ENCODE peak calls at places on chromosomes 12 and 14, in eight cellular contexts. One of them, this sample, is unnamed.

GRCh38 chr12:72448089-72448488 is 175.9 kb downstream of the TRHDE start:
- DNase-seq in GM12892: no peak
- DNase-seq in A549: no peak
- DNase-seq in NB4: peak
- DNase-seq in tibial nerve: no peak
- DNase-seq in stomach: no peak
- DNase-seq in uterus: no peak
- DNase-seq in heart left ventricle: no peak
- DNase-seq in this sample: no peak

GRCh38 chr12:101436146-101436545 is 28.6 kb upstream of the ARL1 start:
- DNase-seq in heart left ventricle: no peak
- DNase-seq in stomach: no peak
- DNase-seq in GM12892: no peak
- DNase-seq in NB4: no peak
- DNase-seq in tibial nerve: no peak
- DNase-seq in A549: no peak
- DNase-seq in uterus: no peak
- DNase-seq in this sample: no peak

GRCh38 chr12:5114436-5114835 is 70.8 kb downstream of the KCNA5 start:
- DNase-seq in stomach: no peak
- DNase-seq in uterus: no peak
- DNase-seq in heart left ventricle: no peak
- DNase-seq in GM12892: no peak
- DNase-seq in A549: no peak
- DNase-seq in tibial nerve: peak
- DNase-seq in NB4: no peak
- DNase-seq in this sample: no peak

GRCh38 chr12:70049596-70050360 is 193.5 kb upstream of the CNOT2 start:
- DNase-seq in tibial nerve: no peak
- DNase-seq in uterus: no peak
- DNase-seq in stomach: no peak
- DNase-seq in A549: no peak
- DNase-seq in NB4: peak
- DNase-seq in GM12892: peak
- DNase-seq in heart left ventricle: no peak
- DNase-seq in this sample: no peak

GRCh38 chr12:122064034-122064777 is 14.3 kb upstream of the MLXIP start:
- DNase-seq in A549: peak
- DNase-seq in uterus: peak
- DNase-seq in tibial nerve: peak
- DNase-seq in NB4: peak
- DNase-seq in GM12892: peak
- DNase-seq in heart left ventricle: peak
- DNase-seq in stomach: peak
- DNase-seq in this sample: no peak

GRCh38 chr14:72049462-72049861 is 117.2 kb downstream of the RGS6 start:
- DNase-seq in A549: no peak
- DNase-seq in GM12892: peak
- DNase-seq in NB4: no peak
- DNase-seq in stomach: no peak
- DNase-seq in tibial nerve: no peak
- DNase-seq in heart left ventricle: no peak
- DNase-seq in uterus: no peak
- DNase-seq in this sample: no peak

GRCh38 chr12:123714302-123714627 is 2.1 kb downstream of the ATP6V0A2 start:
- DNase-seq in GM12892: no peak
- DNase-seq in heart left ventricle: no peak
- DNase-seq in uterus: no peak
- DNase-seq in A549: no peak
- DNase-seq in NB4: no peak
- DNase-seq in tibial nerve: no peak
- DNase-seq in stomach: no peak
- DNase-seq in this sample: no peak

GRCh38 chr12:71164166-71164876 is 6.5 kb upstream of the TSPAN8 start:
- DNase-seq in A549: no peak
- DNase-seq in stomach: no peak
- DNase-seq in tibial nerve: no peak
- DNase-seq in NB4: no peak
- DNase-seq in heart left ventricle: no peak
- DNase-seq in GM12892: no peak
- DNase-seq in uterus: no peak
- DNase-seq in this sample: no peak

GRCh38 chr14:104134061-104134965 is 4.1 kb upstream of the KIF26A start:
- DNase-seq in heart left ventricle: peak
- DNase-seq in uterus: no peak
- DNase-seq in NB4: no peak
- DNase-seq in A549: no peak
- DNase-seq in GM12892: no peak
- DNase-seq in tibial nerve: no peak
- DNase-seq in stomach: no peak
- DNase-seq in this sample: no peak

DNA sequence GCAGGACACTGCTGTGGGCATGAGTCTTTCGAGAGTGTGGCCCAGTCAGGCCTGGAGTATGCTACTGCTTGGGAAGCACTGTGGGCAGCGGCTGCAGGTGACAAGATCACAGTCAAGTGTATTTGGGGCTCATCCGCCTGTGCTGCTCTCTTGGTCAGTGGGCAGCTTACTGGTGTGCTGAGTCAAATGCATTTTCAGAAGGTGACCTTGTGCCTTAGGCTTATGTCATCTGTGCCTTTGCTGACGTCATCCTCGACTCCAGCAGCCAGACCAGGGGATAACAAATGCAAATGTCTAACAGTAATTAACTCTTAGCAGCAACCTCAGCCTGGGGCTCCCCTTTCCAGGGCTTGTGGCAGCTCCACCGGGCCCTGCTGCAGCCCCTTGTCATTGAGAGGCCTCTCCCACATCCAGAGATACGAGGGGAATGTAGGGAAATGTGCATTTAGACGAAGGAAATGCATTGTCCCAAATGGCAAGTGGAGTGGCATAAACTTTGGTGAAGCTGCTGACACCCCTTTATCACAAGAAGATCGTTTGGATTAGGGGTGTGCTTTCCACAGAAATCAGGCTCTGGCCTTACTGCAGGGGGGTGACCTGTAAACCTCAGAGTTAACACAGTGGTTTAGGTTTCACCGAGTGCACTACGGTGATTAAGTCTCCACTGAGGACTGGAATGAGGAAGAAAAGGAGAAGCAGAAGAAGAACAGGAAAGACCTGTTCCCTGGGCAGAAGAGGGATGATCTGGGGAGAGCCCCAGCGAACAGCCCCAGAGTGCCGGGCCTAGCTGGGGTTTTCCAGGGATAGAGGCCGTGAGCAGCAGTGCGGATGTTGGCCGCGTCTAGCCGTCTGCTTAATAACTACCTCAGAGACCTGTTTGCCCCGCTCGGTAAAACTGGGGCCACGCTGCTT is 39.7 kb downstream of the PSMA6 start:
- DNase-seq in A549: no peak
- DNase-seq in heart left ventricle: no peak
- DNase-seq in uterus: no peak
- DNase-seq in tibial nerve: no peak
- DNase-seq in GM12892: no peak
- DNase-seq in NB4: no peak
- DNase-seq in stomach: peak
- DNase-seq in this sample: no peak
- TF ChIP-seq POLR2A in A549: no peak
- TF ChIP-seq POLR2A in heart left ventricle: no peak
- TF ChIP-seq POLR2A in uterus: no peak
- TF ChIP-seq POLR2A in tibial nerve: no peak
- TF ChIP-seq POLR2A in GM12892: no peak
- TF ChIP-seq POLR2A in NB4: no peak
- TF ChIP-seq POLR2A in stomach: no peak
- TF ChIP-seq POLR2A in this sample: peak

GRCh38 chr12:130876758-130877157 is 4.9 kb downstream of the RAN start:
- DNase-seq in stomach: no peak
- DNase-seq in uterus: no peak
- DNase-seq in NB4: no peak
- DNase-seq in GM12892: no peak
- DNase-seq in tibial nerve: no peak
- DNase-seq in heart left ventricle: no peak
- DNase-seq in A549: no peak
- DNase-seq in this sample: no peak

GRCh38 chr12:130879781-130880389 is 8.0 kb downstream of the RAN start:
- DNase-seq in GM12892: no peak
- DNase-seq in stomach: no peak
- DNase-seq in tibial nerve: no peak
- DNase-seq in uterus: no peak
- DNase-seq in NB4: peak
- DNase-seq in A549: no peak
- DNase-seq in heart left ventricle: no peak
- DNase-seq in this sample: no peak

GRCh38 chr12:130877333-130877732 is 5.5 kb downstream of the RAN start:
- DNase-seq in uterus: no peak
- DNase-seq in stomach: no peak
- DNase-seq in GM12892: no peak
- DNase-seq in A549: no peak
- DNase-seq in NB4: no peak
- DNase-seq in tibial nerve: no peak
- DNase-seq in heart left ventricle: no peak
- DNase-seq in this sample: no peak

GRCh38 chr12:130879212-130879686 is 7.4 kb downstream of the RAN start:
- DNase-seq in heart left ventricle: no peak
- DNase-seq in uterus: no peak
- DNase-seq in NB4: peak
- DNase-seq in tibial nerve: no peak
- DNase-seq in GM12892: peak
- DNase-seq in A549: no peak
- DNase-seq in stomach: no peak
- DNase-seq in this sample: no peak

DNA sequence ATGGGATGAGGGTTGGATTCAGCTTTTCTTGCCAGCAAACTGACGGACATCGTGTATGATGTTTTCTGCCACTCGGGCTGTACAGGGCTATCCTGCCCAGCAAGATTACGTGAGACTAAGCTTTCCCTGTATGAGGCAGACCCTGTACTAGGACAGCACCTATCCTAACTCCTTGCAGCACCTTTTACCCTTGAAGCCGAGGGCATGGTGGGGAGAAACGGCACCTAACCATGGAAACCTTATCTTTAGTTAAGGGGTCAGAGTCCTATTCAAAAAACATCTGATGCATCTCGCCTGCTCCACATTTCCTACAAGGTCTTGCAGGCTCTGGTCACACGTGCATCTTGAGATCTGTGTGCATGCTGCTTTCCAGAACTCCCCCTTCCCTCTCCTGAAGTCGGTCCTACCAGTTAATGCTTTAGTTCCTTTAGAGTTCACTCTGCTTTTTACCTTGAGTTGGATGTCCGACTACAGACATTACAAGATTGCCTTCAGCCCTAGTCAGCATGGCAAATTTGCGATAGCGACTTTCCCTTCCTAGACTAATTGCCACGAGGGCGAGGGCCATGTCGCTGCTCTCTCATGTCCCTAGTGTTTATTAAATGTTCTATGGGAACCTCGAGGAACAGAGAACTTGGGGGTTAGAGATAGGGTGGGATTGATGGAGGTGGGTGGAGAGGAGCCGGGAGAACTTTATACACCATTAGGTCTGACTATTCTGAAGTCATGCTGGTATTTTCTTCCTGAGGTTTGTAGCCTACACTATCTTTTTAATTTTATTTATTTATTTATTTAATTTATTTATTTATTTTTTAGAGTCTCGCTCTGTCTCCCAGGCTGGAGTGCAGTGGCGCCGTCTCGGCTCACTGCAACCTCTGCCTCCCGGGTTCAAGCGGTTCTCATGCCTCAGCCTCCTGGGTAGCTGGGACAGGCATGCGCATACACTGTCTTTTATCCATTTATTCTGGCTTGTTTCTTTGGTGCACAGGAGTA is 6.6 kb downstream of the RAN start:
- DNase-seq in stomach: no peak
- DNase-seq in GM12892: no peak
- DNase-seq in NB4: peak
- DNase-seq in heart left ventricle: no peak
- DNase-seq in A549: no peak
- DNase-seq in tibial nerve: no peak
- DNase-seq in uterus: no peak
- DNase-seq in this sample: no peak
- TF ChIP-seq POLR2A in stomach: no peak
- TF ChIP-seq POLR2A in GM12892: peak
- TF ChIP-seq POLR2A in NB4: no peak
- TF ChIP-seq POLR2A in heart left ventricle: no peak
- TF ChIP-seq POLR2A in A549: no peak
- TF ChIP-seq POLR2A in tibial nerve: no peak
- TF ChIP-seq POLR2A in uterus: no peak
- TF ChIP-seq POLR2A in this sample: no peak

DNA sequence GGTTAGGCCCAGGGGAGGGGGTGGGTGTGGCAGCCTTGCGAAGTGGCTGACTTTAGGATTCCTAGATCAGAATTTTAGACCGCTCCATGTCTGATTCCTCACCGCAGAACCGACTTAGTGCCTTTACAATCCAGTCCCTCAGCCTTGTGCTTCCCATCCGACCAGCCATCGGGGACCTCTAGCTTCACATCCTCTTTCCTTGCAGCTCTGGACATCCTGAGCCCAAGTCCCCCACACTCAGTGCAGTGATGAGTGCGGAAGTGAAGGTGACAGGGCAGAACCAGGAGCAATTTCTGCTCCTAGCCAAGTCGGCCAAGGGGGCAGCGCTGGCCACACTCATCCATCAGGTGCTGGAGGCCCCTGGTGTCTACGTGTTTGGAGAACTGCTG is 557 bp downstream of the COPS7A start:
- DNase-seq in stomach: peak
- DNase-seq in NB4: peak
- DNase-seq in A549: peak
- DNase-seq in uterus: no peak
- DNase-seq in heart left ventricle: no peak
- DNase-seq in tibial nerve: no peak
- DNase-seq in GM12892: no peak
- DNase-seq in this sample: no peak
- TF ChIP-seq POLR2A in stomach: no peak
- TF ChIP-seq POLR2A in NB4: no peak
- TF ChIP-seq POLR2A in A549: no peak
- TF ChIP-seq POLR2A in uterus: no peak
- TF ChIP-seq POLR2A in heart left ventricle: no peak
- TF ChIP-seq POLR2A in tibial nerve: no peak
- TF ChIP-seq POLR2A in GM12892: no peak
- TF ChIP-seq POLR2A in this sample: no peak

GRCh38 chr14:67390135-67390534 is 21.8 kb downstream of the PLEK2 start:
- DNase-seq in uterus: no peak
- DNase-seq in heart left ventricle: no peak
- DNase-seq in NB4: no peak
- DNase-seq in A549: no peak
- DNase-seq in stomach: no peak
- DNase-seq in GM12892: no peak
- DNase-seq in tibial nerve: no peak
- DNase-seq in this sample: no peak

GRCh38 chr14:67389261-67389660 is 22.7 kb downstream of the PLEK2 start:
- DNase-seq in stomach: no peak
- DNase-seq in A549: no peak
- DNase-seq in heart left ventricle: no peak
- DNase-seq in tibial nerve: no peak
- DNase-seq in NB4: no peak
- DNase-seq in GM12892: no peak
- DNase-seq in uterus: no peak
- DNase-seq in this sample: no peak

GRCh38 chr14:67387195-67387594 is 24.8 kb downstream of the PLEK2 start:
- DNase-seq in tibial nerve: no peak
- DNase-seq in GM12892: no peak
- DNase-seq in NB4: no peak
- DNase-seq in uterus: no peak
- DNase-seq in stomach: no peak
- DNase-seq in heart left ventricle: no peak
- DNase-seq in A549: no peak
- DNase-seq in this sample: no peak

GRCh38 chr14:67385618-67386017 is 25.5 kb downstream of the EIF2S1 start:
- DNase-seq in GM12892: no peak
- DNase-seq in A549: no peak
- DNase-seq in NB4: no peak
- DNase-seq in tibial nerve: no peak
- DNase-seq in stomach: no peak
- DNase-seq in heart left ventricle: no peak
- DNase-seq in uterus: no peak
- DNase-seq in this sample: no peak

GRCh38 chr14:67385120-67385519 is 25.0 kb downstream of the EIF2S1 start:
- DNase-seq in GM12892: no peak
- DNase-seq in stomach: no peak
- DNase-seq in A549: no peak
- DNase-seq in tibial nerve: no peak
- DNase-seq in uterus: no peak
- DNase-seq in NB4: no peak
- DNase-seq in heart left ventricle: no peak
- DNase-seq in this sample: no peak
- TF ChIP-seq POLR2A in GM12892: no peak
- TF ChIP-seq POLR2A in stomach: no peak
- TF ChIP-seq POLR2A in A549: no peak
- TF ChIP-seq POLR2A in tibial nerve: no peak
- TF ChIP-seq POLR2A in uterus: no peak
- TF ChIP-seq POLR2A in NB4: no peak
- TF ChIP-seq POLR2A in heart left ventricle: no peak
- TF ChIP-seq POLR2A in this sample: no peak